ENCODE peak calls at places on chromosome 20, in four cellular contexts. S is naive thymus-derived CD4-positive, alpha-beta T cell; B is Panc1; L is psoas muscle. A is an unnamed sample. For H3K36me3, the result is how much of the 10 kb centered on the place peaks cover.

GRCh38 chr20:24495266-24495665 is 25.8 kb downstream of the SYNDIG1 start:
- ATAC-seq in B (no peak), S (no peak), L (no peak), A (no peak)

GRCh38 chr20:44495257-44495656 is 19.6 kb downstream of the TTPAL start:
- ATAC-seq in B (peak), L (peak), S (peak), A (peak)

GRCh38 chr20:33232486-33233072 is 3.2 kb upstream of the BPIFA1 start:
- ATAC-seq in B (no peak), S (no peak), L (no peak), A (no peak)

GRCh38 chr20:9903048-9903651 is 64.3 kb upstream of the PAK5 start:
- ATAC-seq in S (no peak), L (no peak), B (no peak), A (no peak)

GRCh38 chr20:23086931-23087411 is 847 bp upstream of the CD93 start:
- ATAC-seq in L (no peak), S (peak), B (no peak), A (peak)

GRCh38 chr20:39910536-39910935 is 778.5 kb downstream of the MAFB start:
- ATAC-seq in L (no peak), B (no peak), S (no peak), A (no peak)

GRCh38 chr20:60812561-60812960 is 439.5 kb upstream of the CDH4 start:
- ATAC-seq in B (no peak), L (no peak), S (no peak), A (no peak)

GRCh38 chr20:5178046-5178445 is 51.2 kb downstream of the CDS2 start:
- ATAC-seq in B (no peak), L (no peak), S (no peak), A (no peak)

GRCh38 chr20:34540596-34541263 is 17.8 kb upstream of the MAP1LC3A start:
- ATAC-seq in B (no peak), S (no peak), L (no peak), A (no peak)

GRCh38 chr20:36105731-36106226 is 48.8 kb upstream of the EPB41L1 start:
- ATAC-seq in L (no peak), S (no peak), B (no peak), A (no peak)

GRCh38 chr20:3209023-3209945 is at the start of gene ITPA:
- ATAC-seq in S (peak), L (peak), B (peak), A (peak)

GRCh38 chr20:23061713-23062561 is 12.5 kb upstream of the THBD start:
- ATAC-seq in B (no peak), S (peak), L (peak), A (peak)

GRCh38 chr20:17043323-17043722 is 183.5 kb upstream of the PCSK2 start:
- ATAC-seq in B (no peak), L (no peak), S (no peak), A (no peak)

GRCh38 chr20:8143474-8143873 is 11.4 kb downstream of the PLCB1 start:
- ATAC-seq in L (no peak), S (no peak), B (no peak), A (no peak)

GRCh38 chr20:50824137-50824536 is 29.3 kb downstream of the BCAS4 start:
- ATAC-seq in S (no peak), L (peak), B (no peak), A (no peak)

GRCh38 chr20:45462711-45463110 is 6.8 kb upstream of the WFDC2 start:
- ATAC-seq in L (no peak), B (no peak), S (no peak), A (no peak)

GRCh38 chr20:41344477-41344876 is 3.9 kb downstream of the LPIN3 start:
- ATAC-seq in B (no peak), S (no peak), L (no peak), A (no peak)

GRCh38 chr20:50762435-50763201 is 31.2 kb downstream of the PARD6B start:
- ATAC-seq in S (no peak), L (peak), B (peak), A (peak)

GRCh38 chr20:14210146-14210545 is 127.3 kb downstream of the FLRT3 start:
- ATAC-seq in S (no peak), L (no peak), B (no peak), A (no peak)

GRCh38 chr20:50792708-50793574 is 1.9 kb upstream of the BCAS4 start:
- ATAC-seq in L (no peak), S (no peak), B (no peak), A (no peak)

GRCh38 chr20:33653900-33654596 is 8.1 kb upstream of the C20orf144 start:
- ATAC-seq in L (peak), B (peak), S (no peak), A (no peak)

GRCh38 chr20:10060223-10060622 is 25.4 kb downstream of the ANKEF1 start:
- ATAC-seq in B (no peak), S (no peak), L (no peak), A (no peak)

GRCh38 chr20:17558154-17558940 is 11.5 kb upstream of the DSTN start:
- ATAC-seq in S (peak), L (peak), B (peak), A (peak)

GRCh38 chr20:2799271-2799670 is 1.2 kb downstream of the CPXM1 start:
- ATAC-seq in L (no peak), S (no peak), B (peak), A (no peak)

GRCh38 chr20:8152847-8153246 is 20.8 kb downstream of the PLCB1 start:
- ATAC-seq in B (no peak), S (no peak), L (no peak), A (no peak)

GRCh38 chr20:50632701-50633100 is 58.6 kb downstream of the RIPOR3 start:
- ATAC-seq in S (no peak), L (no peak), B (no peak), A (no peak)

GRCh38 chr20:23374441-23374840 is 12.5 kb downstream of the GZF1 start:
- ATAC-seq in B (no peak), S (no peak), L (no peak), A (peak)

GRCh38 chr20:8292793-8293192 is 160.7 kb downstream of the PLCB1 start:
- ATAC-seq in S (no peak), L (no peak), B (no peak), A (no peak)

GRCh38 chr20:62248890-62249560 is 10.7 kb downstream of the OSBPL2 start:
- ATAC-seq in S (no peak), B (no peak), L (no peak), A (no peak)

GRCh38 chr20:33829636-33830035 is 18.5 kb downstream of the CHMP4B start:
- ATAC-seq in S (peak), L (no peak), B (no peak), A (no peak)

GRCh38 chr20:34516038-34516873 is at the start of gene DYNLRB1:
- ATAC-seq in S (peak), B (peak), L (peak), A (peak)

GRCh38 chr20:15867899-15868298 is 705.3 kb downstream of the KIF16B start:
- ATAC-seq in S (no peak), L (no peak), B (no peak), A (no peak)

GRCh38 chr20:60883517-60883916 is 368.5 kb upstream of the CDH4 start:
- ATAC-seq in S (no peak), L (no peak), B (no peak), A (no peak)

GRCh38 chr20:7940341-7940740 is at the start of gene HAO1:
- ATAC-seq in S (no peak), B (no peak), L (no peak), A (no peak)

GRCh38 chr20:51462566-51463276 is 79.8 kb downstream of the NFATC2 start:
- ATAC-seq in S (no peak), L (peak), B (no peak), A (peak)

GRCh38 chr20:45067558-45067957 is 33.4 kb downstream of the KCNS1 start:
- ATAC-seq in S (no peak), L (no peak), B (no peak), A (no peak)

GRCh38 chr20:25315418-25316210 is 67.7 kb downstream of the PYGB start:
- ATAC-seq in L (no peak), S (no peak), B (peak), A (no peak)

GRCh38 chr20:13683833-13684232 is 45.1 kb upstream of the TASP1 start:
- ATAC-seq in L (no peak), S (no peak), B (no peak), A (no peak)

GRCh38 chr20:41587956-41588355 is 30.2 kb downstream of the CHD6 start:
- ATAC-seq in S (no peak), B (no peak), L (peak), A (no peak)

GRCh38 chr20:46757754-46758678 is 48.6 kb downstream of the SLC2A10 start:
- ATAC-seq in S (peak), B (peak), L (no peak), A (peak)
- H3K36me3 ChIP-seq in S (under half), B (under half), L (under half), A (under half)

GRCh38 chr20:31764641-31765305 is 25.7 kb downstream of the TPX2 start:
- ATAC-seq in L (no peak), S (no peak), B (no peak), A (no peak)
- H3K36me3 ChIP-seq in L (under half), S (under half), B (under half), A (under half)

GRCh38 chr20:57407541-57407956 is 16.4 kb downstream of the RBM38 start:
- ATAC-seq in B (no peak), L (peak), S (peak), A (no peak)
- H3K36me3 ChIP-seq in B (under half), L (half or more), S (under half), A (under half)

DNA sequence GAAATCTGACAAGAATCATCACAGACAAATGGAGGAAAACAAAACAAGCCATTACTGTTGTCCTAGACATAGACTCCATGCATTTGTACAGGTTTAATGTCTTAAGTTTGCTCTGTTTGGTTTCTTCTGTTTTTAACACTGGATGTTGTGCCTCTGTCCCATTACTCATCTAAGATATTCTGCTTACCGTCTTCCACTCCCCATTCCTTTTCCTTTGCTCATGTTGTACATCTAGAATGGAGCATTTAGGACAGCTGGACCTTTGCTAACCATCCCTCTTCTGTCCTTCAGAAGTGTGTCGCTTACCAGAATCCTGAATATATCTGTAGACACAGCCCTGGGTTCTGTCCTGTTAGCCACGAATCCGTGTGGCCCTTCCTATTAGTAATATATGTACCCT is 35.2 kb downstream of the RAB22A start:
- ATAC-seq in L (no peak), B (no peak), S (no peak), A (no peak)
- H3K36me3 ChIP-seq in L (under half), B (under half), S (under half), A (under half)

DNA sequence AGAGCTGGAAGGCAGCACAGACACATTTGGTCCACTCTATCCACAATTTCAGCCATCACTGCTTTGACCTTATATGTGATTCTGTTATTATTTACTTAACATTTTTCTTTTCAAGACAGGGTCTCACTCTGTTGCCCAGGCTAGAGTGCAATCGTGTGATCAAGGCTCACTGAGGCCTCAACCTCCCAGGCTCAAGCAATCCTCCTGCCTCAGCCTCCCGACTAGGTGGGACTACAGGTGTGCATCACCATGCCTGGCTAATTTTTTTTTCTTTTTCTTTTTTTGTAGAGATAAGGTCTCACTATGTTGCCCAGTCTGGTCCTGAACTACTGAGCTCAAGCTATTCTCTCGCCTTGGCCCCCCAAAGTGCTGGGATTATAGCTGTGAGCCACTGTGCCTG is 40.3 kb downstream of the BCL2L1 start:
- ATAC-seq in L (no peak), B (no peak), S (no peak), A (no peak)
- H3K36me3 ChIP-seq in L (under half), B (under half), S (under half), A (under half)

GRCh38 chr20:63312690-63313348 is 19.8 kb downstream of the COL20A1 start:
- ATAC-seq in B (no peak), L (no peak), S (no peak), A (no peak)

GRCh38 chr20:63310265-63310971 is 17.4 kb downstream of the COL20A1 start:
- ATAC-seq in L (no peak), B (peak), S (no peak), A (no peak)

GRCh38 chr20:63312268-63312667 is 19.3 kb downstream of the COL20A1 start:
- ATAC-seq in B (no peak), L (no peak), S (no peak), A (no peak)

GRCh38 chr20:63311833-63312243 is 18.9 kb downstream of the COL20A1 start:
- ATAC-seq in B (no peak), L (no peak), S (no peak), A (no peak)

GRCh38 chr20:63311186-63311832 is 18.3 kb downstream of the COL20A1 start:
- ATAC-seq in S (no peak), B (no peak), L (no peak), A (no peak)
- H3K36me3 ChIP-seq in S (under half), B (under half), L (under half), A (under half)

GRCh38 chr20:32149566-32150170 is 40.2 kb downstream of the TM9SF4 start:
- ATAC-seq in S (no peak), L (no peak), B (no peak), A (no peak)
- H3K36me3 ChIP-seq in S (under half), L (half or more), B (under half), A (half or more)

GRCh38 chr20:48282591-48283228 is 497.4 kb upstream of the SULF2 start:
- ATAC-seq in L (no peak), B (no peak), S (no peak), A (no peak)
- H3K36me3 ChIP-seq in L (under half), B (under half), S (under half), A (under half)

GRCh38 chr20:56483970-56484369 is 15.5 kb downstream of the RTF2 start:
- ATAC-seq in L (no peak), S (peak), B (no peak), A (no peak)
- H3K36me3 ChIP-seq in L (half or more), S (under half), B (under half), A (half or more)

GRCh38 chr20:48634641-48635040 is 193.2 kb downstream of the PREX1 start:
- ATAC-seq in B (no peak), S (no peak), L (no peak), A (no peak)
- H3K36me3 ChIP-seq in B (under half), S (under half), L (under half), A (half or more)